ENCODE peak calls at places on chromosomes 2 and 18, in eight cellular contexts. C is non-pigmented ciliary epithelial cell; B is endothelial cell; I is stomach; N is effector memory CD4-positive, alpha-beta T cell; P is HEK293T; V is nephron progenitor cell; O is HTR-8/SVneo. A is an unnamed sample.

GRCh38 chr2:21118302-21118920 is 5.4 kb upstream of the TDRD15 start:
- DNase-seq in C (peak; percentile 4), B (peak; percentile 38), I (no peak), N (no peak), P (peak; percentile 20), V (peak; percentile 21), O (peak; percentile 36), A (peak; percentile 1)

GRCh38 chr2:151523825-151524224 is 114.1 kb downstream of the RIF1 start:
- DNase-seq in C (no peak), B (no peak), I (no peak), N (no peak), P (no peak), V (no peak), O (no peak), A (no peak)

GRCh38 chr2:213420829-213421385 is 136.6 kb downstream of the SPAG16 start:
- DNase-seq in C (no peak), B (no peak), I (no peak), N (no peak), P (no peak), V (no peak), O (no peak), A (no peak)

GRCh38 chr2:132715554-132715953 is 45.5 kb upstream of the LYPD1 start:
- DNase-seq in C (no peak), B (no peak), I (no peak), N (no peak), P (no peak), V (no peak), O (no peak), A (peak; percentile 24)

GRCh38 chr2:145076085-145076484 is 556.2 kb upstream of the ZEB2 start:
- DNase-seq in C (no peak), B (no peak), I (no peak), N (no peak), P (no peak), V (no peak), O (no peak), A (no peak)

GRCh38 chr18:76130845-76131244 is 364.2 kb downstream of the ZNF516 start:
- DNase-seq in C (no peak), B (no peak), I (no peak), N (no peak), P (no peak), V (no peak), O (no peak), A (no peak)

GRCh38 chr2:55327470-55328230 is 58.6 kb upstream of the MTIF2 start:
- DNase-seq in C (no peak), B (no peak), I (no peak), N (no peak), P (no peak), V (no peak), O (no peak), A (no peak)

GRCh38 chr2:15940661-15941482 is 522 bp downstream of the MYCN start:
- DNase-seq in C (no peak), B (peak; percentile 19), I (no peak), N (no peak), P (peak; percentile 28), V (peak; percentile 43), O (no peak), A (peak; percentile 13)

GRCh38 chr2:7530001-7530400 is 612.8 kb downstream of the RNF144A start:
- DNase-seq in C (no peak), B (no peak), I (no peak), N (no peak), P (no peak), V (no peak), O (no peak), A (no peak)

GRCh38 chr2:10584843-10585475 is 104.8 kb downstream of the NOL10 start:
- DNase-seq in C (peak; percentile 85), B (no peak), I (no peak), N (no peak), P (no peak), V (no peak), O (peak; percentile 76), A (no peak)

GRCh38 chr18:23837591-23837990 is 148.3 kb downstream of the LAMA3 start:
- DNase-seq in C (peak; percentile 84), B (no peak), I (no peak), N (no peak), P (no peak), V (no peak), O (peak; percentile 34), A (no peak)

GRCh38 chr2:161991991-161992390 is 82.0 kb downstream of the DPP4 start:
- DNase-seq in C (no peak), B (no peak), I (no peak), N (no peak), P (no peak), V (no peak), O (no peak), A (no peak)

GRCh38 chr2:101759162-101759561 is 61.7 kb downstream of the MAP4K4 start:
- DNase-seq in C (peak; percentile 89), B (peak; percentile 17), I (no peak), N (no peak), P (no peak), V (no peak), O (peak; percentile 63), A (no peak)

A was measured in GM19239.